ENCODE peak calls at places on chromosomes 4 and X, in five cellular contexts. F, I, N, C and M are unnamed samples.

GRCh38 chr4:71004281-71004851 is 10.9 kb downstream of the DCK start:
- DNase-seq in N (peak), I (no peak), F (peak), C (no peak), M (no peak)

GRCh38 chr4:5940470-5941203 is 47.8 kb upstream of the CRMP1 start:
- DNase-seq in F (no peak), N (peak), I (no peak), C (peak), M (peak)

GRCh38 chrX:151753313-151754041 is 18.9 kb downstream of the CNGA2 start:
- DNase-seq in I (no peak), F (no peak), N (peak), C (peak), M (peak)

GRCh38 chr4:179285696-179286095 is 1843.5 kb upstream of the AGA start:
- DNase-seq in F (no peak), C (no peak), N (no peak), I (no peak), M (no peak)

GRCh38 chr4:37663552-37663951 is 22.6 kb downstream of the RELL1 start:
- DNase-seq in F (no peak), N (no peak), I (no peak), C (no peak), M (no peak)

GRCh38 chrX:150405576-150405975 is 42.5 kb downstream of the MAMLD1 start:
- DNase-seq in N (peak), C (no peak), F (no peak), I (no peak), M (no peak)

GRCh38 chr4:180058731-180059215 is 2184.4 kb upstream of the TENM3 start:
- DNase-seq in C (no peak), N (peak), I (no peak), F (no peak), M (peak)

GRCh38 chrX:64206556-64207162 is 1.2 kb upstream of the AMER1 start:
- DNase-seq in N (no peak), F (no peak), I (no peak), C (no peak), M (peak)

GRCh38 chr4:76215120-76215519 is 1.5 kb upstream of the SCARB2 start:
- DNase-seq in F (no peak), N (no peak), C (no peak), I (no peak), M (no peak)

GRCh38 chrX:102995316-102995715 is 58.2 kb downstream of the RAB40AL start:
- DNase-seq in F (no peak), I (no peak), N (no peak), C (no peak), M (peak)

GRCh38 chr4:172927096-172927495 is 241.5 kb upstream of the GALNT7 start:
- DNase-seq in N (no peak), F (no peak), I (no peak), C (no peak), M (peak)

GRCh38 chr4:101198741-101199339 is 148.5 kb downstream of the PPP3CA start:
- DNase-seq in C (no peak), I (no peak), F (no peak), N (peak), M (no peak)

GRCh38 chr4:17132226-17132625 is 233.8 kb upstream of the LDB2 start:
- DNase-seq in F (no peak), N (no peak), C (no peak), I (no peak), M (no peak)

GRCh38 chrX:43939187-43939926 is 33.8 kb downstream of the NDP start:
- DNase-seq in C (no peak), I (no peak), N (no peak), F (no peak), M (peak)

GRCh38 chr4:126916626-126917140 is 716.1 kb upstream of the INTU start:
- DNase-seq in F (no peak), N (no peak), C (peak), I (no peak), M (peak)

GRCh38 chrX:33014086-33014485 is 197.3 kb downstream of the DMD start:
- DNase-seq in F (no peak), C (no peak), N (no peak), I (no peak), M (no peak)

GRCh38 chrX:140360284-140360683 is 144.6 kb downstream of the SOX3 start:
- DNase-seq in F (no peak), N (no peak), I (no peak), C (no peak), M (no peak)

GRCh38 chr4:75786938-75787337 is 62.6 kb downstream of the USO1 start:
- DNase-seq in N (no peak), C (no peak), I (no peak), F (no peak), M (no peak)

GRCh38 chrX:100979881-100980607 is 10.5 kb downstream of the ARL13A start:
- DNase-seq in F (no peak), I (no peak), C (no peak), N (no peak), M (no peak)

GRCh38 chr4:188245651-188246050 is 106.4 kb downstream of the TRIML1 start:
- DNase-seq in C (no peak), I (no peak), F (no peak), N (no peak), M (no peak)

GRCh38 chrX:18920566-18920965 is 63.3 kb downstream of the PHKA2 start:
- DNase-seq in C (no peak), N (no peak), F (no peak), I (no peak), M (no peak)

GRCh38 chr4:121709766-121710405 is 13.1 kb upstream of the ANXA5 start:
- DNase-seq in F (no peak), N (no peak), I (no peak), C (no peak), M (peak)

GRCh38 chr4:129043523-129043922 is 49.8 kb downstream of the SCLT1 start:
- DNase-seq in C (peak), F (no peak), N (peak), I (no peak), M (peak)

GRCh38 chr4:174154455-174154854 is 129.0 kb downstream of the FBXO8 start:
- DNase-seq in C (peak), I (no peak), N (no peak), F (no peak), M (peak)

GRCh38 chr4:1136028-1136427 is 22.7 kb upstream of the RNF212 start:
- DNase-seq in C (no peak), I (no peak), F (no peak), N (no peak), M (peak)

GRCh38 chr4:58688603-58689002 is 1578.4 kb upstream of the IGFBP7 start:
- DNase-seq in F (no peak), I (no peak), C (no peak), N (no peak), M (no peak)

GRCh38 chr4:178026999-178027398 is 584.8 kb upstream of the AGA start:
- DNase-seq in C (no peak), N (no peak), I (no peak), F (no peak), M (peak)

GRCh38 chr4:89158884-89159503 is 47.7 kb downstream of the TIGD2 start:
- DNase-seq in N (peak), I (no peak), C (peak), F (peak), M (peak)

GRCh38 chr4:140071043-140071442 is 82.9 kb downstream of the MAML3 start:
- DNase-seq in C (no peak), I (no peak), F (no peak), N (no peak), M (no peak)

GRCh38 chrX:140709421-140709846 is at the start of gene LINC00632:
- DNase-seq in I (no peak), C (no peak), F (no peak), N (peak), M (no peak)

GRCh38 chrX:54494970-54495813 is 842 bp downstream of the FGD1 start:
- DNase-seq in C (no peak), I (no peak), N (peak), F (no peak), M (peak)

GRCh38 chr4:177107288-177107901 is 202.3 kb upstream of the NEIL3 start:
- DNase-seq in I (no peak), C (no peak), F (no peak), N (no peak), M (no peak)

GRCh38 chrX:2583194-2584162 is 82.7 kb upstream of the DHRSX start:
- DNase-seq in I (no peak), N (peak), C (no peak), F (no peak), M (no peak)

GRCh38 chr4:7828011-7828720 is 111.5 kb downstream of the AFAP1 start:
- DNase-seq in N (peak), C (peak), F (peak), I (no peak), M (peak)

GRCh38 chr4:28388471-28388870 is 1527.8 kb downstream of the STIM2 start:
- DNase-seq in I (no peak), F (no peak), N (no peak), C (no peak), M (peak)

GRCh38 chrX:63718010-63718694 is 66.9 kb downstream of the ARHGEF9 start:
- DNase-seq in C (peak), I (no peak), N (no peak), F (no peak), M (no peak)

GRCh38 chr4:3074846-3075651 is 568 bp downstream of the HTT start:
- DNase-seq in F (peak), C (peak), N (peak), I (no peak), M (peak)

GRCh38 chr4:122152699-122153328 is 683 bp downstream of the BLTP1 start:
- DNase-seq in N (peak), F (no peak), C (peak), I (no peak), M (peak)

GRCh38 chrX:45502396-45502795 is 301.7 kb upstream of the DIPK2B start:
- DNase-seq in I (no peak), C (no peak), F (no peak), N (no peak), M (no peak)

GRCh38 chrX:45505214-45505613 is 304.5 kb upstream of the DIPK2B start:
- DNase-seq in N (no peak), C (peak), F (no peak), I (no peak), M (peak)

GRCh38 chrX:45508459-45508858 is 307.8 kb upstream of the DIPK2B start:
- DNase-seq in N (no peak), I (no peak), C (no peak), F (no peak), M (peak)

GRCh38 chrX:45506149-45506768 is 305.6 kb upstream of the DIPK2B start:
- DNase-seq in C (no peak), F (no peak), N (no peak), I (no peak), M (no peak)
- H3K4me3 ChIP-seq in C (no peak), F (no peak), N (no peak), I (no peak), M (no peak)

DNA sequence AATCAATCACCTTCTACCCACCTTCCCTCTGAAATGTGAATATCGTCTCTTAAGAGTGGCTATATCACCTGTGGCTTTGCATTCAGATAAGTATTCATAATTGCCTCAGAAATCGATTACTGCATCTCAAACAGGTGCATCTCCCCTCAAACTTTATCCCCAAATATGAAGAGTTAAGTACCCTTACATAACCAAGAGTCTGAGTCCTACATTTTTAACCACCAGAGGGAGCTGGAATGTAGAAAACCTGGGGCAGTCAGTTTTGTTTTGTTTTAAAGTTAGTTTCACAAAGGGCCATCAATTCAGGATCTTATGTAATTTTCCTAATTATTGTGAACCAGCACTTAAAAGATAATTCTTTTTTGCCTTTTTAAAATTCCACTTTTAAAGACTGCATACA is 5.7 kb downstream of the TCEANC start:
- DNase-seq in C (peak), F (peak), N (peak), I (no peak), M (peak)
- H3K4me3 ChIP-seq in C (no peak), F (no peak), N (no peak), I (no peak), M (no peak)

GRCh38 chr4:22486276-22486675 is 29.6 kb downstream of the ADGRA3 start:
- DNase-seq in C (no peak), N (no peak), F (no peak), I (no peak), M (no peak)

GRCh38 chr4:22482250-22483127 is 33.4 kb downstream of the ADGRA3 start:
- DNase-seq in F (no peak), N (no peak), I (no peak), C (no peak), M (no peak)

GRCh38 chr4:22480928-22481327 is 34.9 kb downstream of the ADGRA3 start:
- DNase-seq in C (no peak), N (no peak), F (no peak), I (no peak), M (no peak)

GRCh38 chr4:22485751-22486150 is 30.1 kb downstream of the ADGRA3 start:
- DNase-seq in I (no peak), C (peak), N (no peak), F (no peak), M (peak)

DNA sequence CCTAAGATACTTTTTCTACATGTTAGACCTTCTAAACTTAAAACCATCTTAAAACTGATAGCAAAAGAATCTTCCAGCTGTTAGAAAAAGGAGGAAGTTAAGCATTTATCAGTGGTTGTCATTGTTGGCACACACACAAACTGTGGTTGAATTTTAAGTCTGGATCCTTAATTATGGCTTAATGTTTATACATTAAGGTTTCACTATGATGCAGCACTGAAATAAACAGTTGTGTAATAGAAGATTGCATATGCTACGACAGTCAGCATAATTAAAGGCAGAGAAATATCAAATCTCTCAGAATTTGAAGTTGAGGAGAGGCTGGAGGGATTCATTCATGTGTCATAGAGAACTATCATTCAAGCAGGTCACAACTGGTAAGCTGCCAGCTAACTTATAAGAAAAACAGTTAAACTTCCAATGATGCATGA is 32.3 kb downstream of the ADGRA3 start:
- DNase-seq in I (no peak), N (no peak), F (no peak), C (peak), M (peak)
- H3K4me3 ChIP-seq in I (no peak), N (no peak), F (no peak), C (no peak), M (no peak)

GRCh38 chr4:175998782-175999181 is 66.9 kb upstream of the WDR17 start:
- DNase-seq in F (no peak), I (no peak), C (no peak), N (peak), M (no peak)

GRCh38 chr4:175999944-176000343 is 65.7 kb upstream of the WDR17 start:
- DNase-seq in F (no peak), N (peak), I (no peak), C (no peak), M (no peak)

GRCh38 chr4:175997291-175997690 is 68.3 kb upstream of the WDR17 start:
- DNase-seq in N (no peak), C (no peak), F (no peak), I (no peak), M (no peak)

GRCh38 chr4:176002007-176002623 is 63.5 kb upstream of the WDR17 start:
- DNase-seq in F (no peak), C (no peak), N (peak), I (no peak), M (peak)

DNA sequence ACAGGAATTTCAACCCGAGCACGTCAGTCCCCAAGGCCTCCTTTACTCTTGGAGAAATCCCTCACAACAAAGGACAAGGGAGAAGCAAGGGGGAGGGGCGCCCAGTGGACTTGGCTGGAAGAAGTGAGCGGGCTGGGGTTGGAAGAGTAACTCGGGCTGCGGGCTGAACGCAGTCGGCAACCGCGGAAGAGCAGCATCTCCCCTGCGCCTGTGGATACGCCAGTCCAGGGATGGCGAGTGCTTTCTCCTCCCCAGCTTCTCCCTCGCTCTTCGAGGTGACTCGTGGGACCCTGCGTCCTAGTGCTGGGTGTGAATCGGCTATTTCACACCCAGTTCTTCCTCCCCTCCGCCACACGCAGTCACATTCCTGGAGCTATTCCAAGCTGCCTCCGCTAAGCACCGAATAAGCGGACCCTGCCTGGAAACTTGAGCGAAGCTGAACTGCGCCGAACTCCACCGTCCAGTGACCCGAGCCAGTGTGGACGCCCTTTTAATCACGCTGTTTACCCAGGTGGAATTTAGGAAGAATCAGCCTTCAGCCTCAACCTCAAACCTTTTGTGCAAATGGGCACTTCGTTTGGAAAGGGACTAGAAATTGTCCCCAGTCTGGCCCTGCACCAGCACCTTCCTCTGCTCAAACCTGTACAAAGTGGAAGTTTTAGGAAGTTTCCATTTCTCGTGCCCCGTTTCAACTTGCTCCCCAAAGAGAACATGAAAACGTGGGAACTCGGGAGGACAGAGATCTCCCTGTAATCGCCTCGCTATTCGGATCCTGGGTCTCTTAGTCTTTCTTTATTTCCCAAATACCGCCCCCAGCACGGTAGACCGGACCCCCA is 64.3 kb upstream of the WDR17 start:
- DNase-seq in F (no peak), I (no peak), N (peak), C (peak), M (peak)
- H3K4me3 ChIP-seq in F (no peak), I (peak), N (peak), C (peak), M (peak)

DNA sequence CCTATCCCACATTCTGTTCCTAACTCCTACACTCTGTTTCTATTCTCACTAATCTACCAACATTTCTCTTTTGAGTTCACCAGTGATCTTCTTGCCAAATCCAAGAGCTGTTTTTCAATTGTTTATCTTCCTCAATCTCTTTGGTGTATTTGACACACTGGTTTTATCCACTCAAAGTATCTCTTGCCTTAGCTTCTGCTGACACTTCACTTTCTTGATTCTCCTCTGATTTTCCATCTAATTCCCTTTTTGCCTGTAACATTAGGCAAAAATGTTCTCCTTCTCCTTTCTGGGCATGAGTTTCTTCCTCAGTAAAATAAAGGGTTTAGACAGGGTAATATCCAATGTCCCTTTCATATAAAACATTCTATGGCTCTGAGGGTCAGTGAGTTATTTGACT is 26.2 kb downstream of the GRIA3 start:
- DNase-seq in F (no peak), N (no peak), C (no peak), I (no peak), M (no peak)
- H3K4me3 ChIP-seq in F (no peak), N (no peak), C (no peak), I (no peak), M (no peak)

DNA sequence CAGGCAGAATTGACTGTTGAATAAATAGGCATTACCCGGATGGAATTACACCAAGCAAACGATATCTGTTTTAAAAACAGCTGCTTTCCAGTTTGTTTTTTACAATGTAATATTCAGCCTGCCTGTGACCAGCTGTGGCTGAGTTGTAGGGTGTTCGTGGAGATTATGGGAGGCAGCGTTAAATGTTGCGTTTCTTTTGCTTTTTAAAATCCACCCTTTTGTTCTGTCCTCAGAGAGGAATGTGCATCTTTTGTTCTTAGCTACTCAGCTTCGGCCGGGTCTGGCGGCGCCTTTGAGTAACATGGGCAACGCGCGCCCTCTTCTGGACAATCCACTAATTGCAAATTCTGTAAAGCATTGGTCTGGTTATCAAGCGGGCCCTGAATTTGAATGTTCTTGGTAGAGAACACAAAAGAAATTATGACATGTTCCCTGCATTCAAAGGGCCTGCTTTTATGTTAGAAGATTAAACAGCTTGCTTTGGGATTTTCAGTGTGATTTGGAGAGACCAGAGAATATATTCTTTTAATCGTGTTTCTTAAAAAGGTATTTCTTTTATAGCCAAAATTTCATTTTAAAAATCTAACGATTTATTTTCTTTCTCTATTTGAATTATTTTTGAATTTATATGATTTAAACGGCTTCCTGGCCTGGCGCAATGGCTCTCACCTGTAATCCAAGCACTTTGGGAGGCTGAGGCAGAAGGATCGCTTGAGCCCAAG is 76.3 kb upstream of the TRIM2 start:
- DNase-seq in F (peak), I (peak), C (peak), N (peak), M (peak)
- H3K4me3 ChIP-seq in F (no peak), I (no peak), C (peak), N (peak), M (no peak)